ENCODE peak calls at places on chromosomes 2 and 18, in ten cellular contexts. One of them, this sample, is unnamed.

GRCh38 chr2:29047083-29047840 is 27.1 kb downstream of the PCARE start:
- DNase-seq in naive thymus-derived CD4-positive, alpha-beta T cell: no peak
- DNase-seq in T-helper 2 cell: no peak
- DNase-seq in NB4: no peak
- DNase-seq in stimulated activated CD8-positive, alpha-beta memory T cell treated with anti-CD3 and anti-CD28 coated beads, Interleukin-4, amount 100 ng/mL, for 48 hours: no peak
- DNase-seq in BE2C: no peak
- DNase-seq in GDM1: no peak
- DNase-seq in activated CD8-positive, alpha-beta memory T cell treated with anti-CD3 and anti-CD28 coated beads for 48 hours: no peak
- DNase-seq in mammary epithelial cell: no peak
- DNase-seq in activated CD4-positive, alpha-beta T cell treated with anti-CD3 and anti-CD28 coated beads for 1 hour: no peak
- DNase-seq in this sample: no peak

GRCh38 chr18:5294113-5294617 is 1.4 kb downstream of the ZBTB14 start:
- DNase-seq in naive thymus-derived CD4-positive, alpha-beta T cell: peak; percentile 29
- DNase-seq in T-helper 2 cell: no peak
- DNase-seq in NB4: no peak
- DNase-seq in stimulated activated CD8-positive, alpha-beta memory T cell treated with anti-CD3 and anti-CD28 coated beads, Interleukin-4, amount 100 ng/mL, for 48 hours: peak; percentile 68
- DNase-seq in BE2C: peak; percentile 7
- DNase-seq in GDM1: no peak
- DNase-seq in activated CD8-positive, alpha-beta memory T cell treated with anti-CD3 and anti-CD28 coated beads for 48 hours: peak; percentile 24
- DNase-seq in mammary epithelial cell: no peak
- DNase-seq in activated CD4-positive, alpha-beta T cell treated with anti-CD3 and anti-CD28 coated beads for 1 hour: no peak
- DNase-seq in this sample: no peak

GRCh38 chr2:240894006-240894405 is 1.9 kb downstream of the MAB21L4 start:
- DNase-seq in naive thymus-derived CD4-positive, alpha-beta T cell: no peak
- DNase-seq in T-helper 2 cell: no peak
- DNase-seq in NB4: no peak
- DNase-seq in stimulated activated CD8-positive, alpha-beta memory T cell treated with anti-CD3 and anti-CD28 coated beads, Interleukin-4, amount 100 ng/mL, for 48 hours: peak; percentile 35
- DNase-seq in BE2C: no peak
- DNase-seq in GDM1: no peak
- DNase-seq in activated CD8-positive, alpha-beta memory T cell treated with anti-CD3 and anti-CD28 coated beads for 48 hours: no peak
- DNase-seq in mammary epithelial cell: no peak
- DNase-seq in activated CD4-positive, alpha-beta T cell treated with anti-CD3 and anti-CD28 coated beads for 1 hour: no peak
- DNase-seq in this sample: no peak

GRCh38 chr2:144015036-144015435 is 504.9 kb downstream of the ZEB2 start:
- DNase-seq in naive thymus-derived CD4-positive, alpha-beta T cell: no peak
- DNase-seq in T-helper 2 cell: no peak
- DNase-seq in NB4: no peak
- DNase-seq in stimulated activated CD8-positive, alpha-beta memory T cell treated with anti-CD3 and anti-CD28 coated beads, Interleukin-4, amount 100 ng/mL, for 48 hours: no peak
- DNase-seq in BE2C: no peak
- DNase-seq in GDM1: no peak
- DNase-seq in activated CD8-positive, alpha-beta memory T cell treated with anti-CD3 and anti-CD28 coated beads for 48 hours: no peak
- DNase-seq in mammary epithelial cell: no peak
- DNase-seq in activated CD4-positive, alpha-beta T cell treated with anti-CD3 and anti-CD28 coated beads for 1 hour: no peak
- DNase-seq in this sample: no peak

GRCh38 chr2:189442468-189442867 is 1.2 kb downstream of the WDR75 start:
- DNase-seq in naive thymus-derived CD4-positive, alpha-beta T cell: no peak
- DNase-seq in T-helper 2 cell: no peak
- DNase-seq in NB4: no peak
- DNase-seq in stimulated activated CD8-positive, alpha-beta memory T cell treated with anti-CD3 and anti-CD28 coated beads, Interleukin-4, amount 100 ng/mL, for 48 hours: no peak
- DNase-seq in BE2C: no peak
- DNase-seq in GDM1: no peak
- DNase-seq in activated CD8-positive, alpha-beta memory T cell treated with anti-CD3 and anti-CD28 coated beads for 48 hours: no peak
- DNase-seq in mammary epithelial cell: no peak
- DNase-seq in activated CD4-positive, alpha-beta T cell treated with anti-CD3 and anti-CD28 coated beads for 1 hour: no peak
- DNase-seq in this sample: no peak

GRCh38 chr2:26725516-26725810 is 32.9 kb downstream of the KCNK3 start:
- DNase-seq in naive thymus-derived CD4-positive, alpha-beta T cell: no peak
- DNase-seq in T-helper 2 cell: no peak
- DNase-seq in NB4: no peak
- DNase-seq in stimulated activated CD8-positive, alpha-beta memory T cell treated with anti-CD3 and anti-CD28 coated beads, Interleukin-4, amount 100 ng/mL, for 48 hours: no peak
- DNase-seq in BE2C: no peak
- DNase-seq in GDM1: no peak
- DNase-seq in activated CD8-positive, alpha-beta memory T cell treated with anti-CD3 and anti-CD28 coated beads for 48 hours: no peak
- DNase-seq in mammary epithelial cell: no peak
- DNase-seq in activated CD4-positive, alpha-beta T cell treated with anti-CD3 and anti-CD28 coated beads for 1 hour: no peak
- DNase-seq in this sample: no peak

GRCh38 chr18:37611623-37612279 is 46.2 kb upstream of the CELF4 start:
- DNase-seq in naive thymus-derived CD4-positive, alpha-beta T cell: no peak
- DNase-seq in T-helper 2 cell: no peak
- DNase-seq in NB4: no peak
- DNase-seq in stimulated activated CD8-positive, alpha-beta memory T cell treated with anti-CD3 and anti-CD28 coated beads, Interleukin-4, amount 100 ng/mL, for 48 hours: no peak
- DNase-seq in BE2C: peak; percentile 6
- DNase-seq in GDM1: no peak
- DNase-seq in activated CD8-positive, alpha-beta memory T cell treated with anti-CD3 and anti-CD28 coated beads for 48 hours: no peak
- DNase-seq in mammary epithelial cell: no peak
- DNase-seq in activated CD4-positive, alpha-beta T cell treated with anti-CD3 and anti-CD28 coated beads for 1 hour: no peak
- DNase-seq in this sample: peak; percentile 3

GRCh38 chr18:21210278-21210677 is 31.8 kb upstream of the GREB1L start:
- DNase-seq in naive thymus-derived CD4-positive, alpha-beta T cell: no peak
- DNase-seq in T-helper 2 cell: no peak
- DNase-seq in NB4: no peak
- DNase-seq in stimulated activated CD8-positive, alpha-beta memory T cell treated with anti-CD3 and anti-CD28 coated beads, Interleukin-4, amount 100 ng/mL, for 48 hours: no peak
- DNase-seq in BE2C: no peak
- DNase-seq in GDM1: no peak
- DNase-seq in activated CD8-positive, alpha-beta memory T cell treated with anti-CD3 and anti-CD28 coated beads for 48 hours: no peak
- DNase-seq in mammary epithelial cell: no peak
- DNase-seq in activated CD4-positive, alpha-beta T cell treated with anti-CD3 and anti-CD28 coated beads for 1 hour: no peak
- DNase-seq in this sample: no peak

This sample was measured in lung microvascular endothelial cell.